ENCODE peak calls at places on chromosomes 3 and 15, in nine cellular contexts. J is cardiac muscle cell; X is SK-N-SH; P is progenitor cell of endocrine pancreas; K is activated CD8-positive, alpha-beta T cell treated with anti-CD3 and anti-CD28 coated beads for 36 hours; L is adrenal gland; Z is Peyer's patch; W is astrocyte of the spinal cord; G is WTC11. E is an unnamed sample.

GRCh38 chr3:71414189-71414924 is 169.2 kb downstream of the FOXP1 start:
- DNase-seq in G (no peak), Z (no peak), L (no peak), J (no peak), W (no peak), X (no peak), P (no peak), K (no peak), E (no peak)

GRCh38 chr3:165192610-165193192 is 3.5 kb downstream of the SLITRK3 start:
- DNase-seq in J (no peak), Z (no peak), K (no peak), X (peak), L (no peak), W (no peak), G (peak), P (no peak), E (no peak)

GRCh38 chr3:124986153-124987143 is 51.9 kb upstream of the MUC13 start:
- DNase-seq in P (no peak), J (peak), K (no peak), G (peak), Z (peak), X (peak), W (peak), L (no peak), E (no peak)

GRCh38 chr3:29655016-29655415 is 374.1 kb downstream of the RBMS3 start:
- DNase-seq in Z (no peak), W (no peak), G (no peak), J (no peak), P (no peak), L (no peak), K (no peak), X (no peak), E (no peak)

GRCh38 chr3:55813268-55814097 is 326.4 kb upstream of the WNT5A start:
- DNase-seq in L (no peak), P (no peak), Z (no peak), J (no peak), X (no peak), G (no peak), W (no peak), K (no peak), E (no peak)

GRCh38 chr3:63809607-63810006 is 9.5 kb upstream of the C3orf49 start:
- DNase-seq in J (no peak), W (peak), P (no peak), G (no peak), K (no peak), Z (peak), X (no peak), L (no peak), E (no peak)

GRCh38 chr15:49331951-49332350 is 91.1 kb upstream of the FGF7 start:
- DNase-seq in P (no peak), W (no peak), K (peak), Z (no peak), L (no peak), G (no peak), X (no peak), J (no peak), E (no peak)

GRCh38 chr3:99645277-99646106 is 7.1 kb downstream of the COL8A1 start:
- DNase-seq in W (peak), G (peak), Z (no peak), P (no peak), J (peak), K (no peak), L (no peak), X (peak), E (peak)

GRCh38 chr3:71504250-71505036 is 79.1 kb downstream of the FOXP1 start:
- DNase-seq in J (peak), P (no peak), L (no peak), X (no peak), Z (no peak), W (peak), K (peak), G (no peak), E (no peak)

GRCh38 chr3:111151438-111151837 is 79.8 kb downstream of the NECTIN3 start:
- DNase-seq in X (no peak), Z (no peak), K (no peak), J (peak), W (peak), L (no peak), G (no peak), P (no peak), E (no peak)

GRCh38 chr3:58427661-58428361 is 5.8 kb downstream of the PDHB start:
- DNase-seq in L (no peak), G (no peak), X (no peak), P (no peak), Z (no peak), W (no peak), K (no peak), J (no peak), E (no peak)

GRCh38 chr15:34837246-34838016 is 42.1 kb upstream of the ACTC1 start:
- DNase-seq in J (peak), W (peak), Z (no peak), P (no peak), L (no peak), X (no peak), G (no peak), K (no peak), E (no peak)

GRCh38 chr15:63495780-63496179 is 8.6 kb upstream of the USP3 start:
- DNase-seq in L (no peak), Z (no peak), J (no peak), X (peak), W (no peak), K (no peak), G (no peak), P (no peak), E (no peak)

GRCh38 chr15:89243046-89243690 is 611 bp upstream of the FANCI start:
- DNase-seq in Z (no peak), J (peak), L (peak), W (no peak), X (no peak), P (no peak), K (no peak), G (no peak), E (no peak)

GRCh38 chr3:26967531-26967930 is 345.0 kb downstream of the LRRC3B start:
- DNase-seq in Z (no peak), P (no peak), J (no peak), G (no peak), K (no peak), L (no peak), W (no peak), X (no peak), E (no peak)

GRCh38 chr3:195558602-195559001 is 15.5 kb upstream of the PPP1R2 start:
- DNase-seq in X (peak), Z (peak), P (no peak), K (peak), L (no peak), J (peak), G (no peak), W (no peak), E (peak)

GRCh38 chr3:188573929-188574317 is 420.0 kb downstream of the LPP start:
- DNase-seq in X (no peak), L (no peak), W (no peak), J (no peak), K (no peak), G (no peak), Z (no peak), P (no peak), E (no peak)

GRCh38 chr3:159929181-159929893 is 59.3 kb upstream of the IL12A start:
- DNase-seq in L (no peak), P (no peak), W (peak), X (no peak), Z (no peak), G (no peak), J (peak), K (no peak), E (peak)

GRCh38 chr3:188721312-188721711 is 450.5 kb upstream of the TPRG1 start:
- DNase-seq in P (no peak), L (no peak), K (no peak), X (no peak), J (no peak), W (no peak), G (no peak), Z (no peak), E (no peak)

GRCh38 chr3:138186216-138186615 is 885 bp upstream of the ARMC8 start:
- DNase-seq in G (no peak), Z (no peak), L (no peak), X (no peak), K (no peak), P (no peak), W (no peak), J (no peak), E (no peak)

GRCh38 chr3:46666471-46666845 is 27.0 kb downstream of the ALS2CL start:
- DNase-seq in X (peak), W (no peak), G (no peak), Z (peak), J (no peak), L (no peak), P (no peak), K (no peak), E (no peak)

GRCh38 chr3:146817705-146818104 is 212.6 kb upstream of the PLSCR5 start:
- DNase-seq in X (no peak), Z (no peak), G (no peak), L (no peak), P (no peak), W (peak), K (no peak), J (peak), E (no peak)

GRCh38 chr3:105960381-105960780 is 91.6 kb upstream of the CBLB start:
- DNase-seq in P (no peak), L (no peak), X (no peak), G (no peak), W (no peak), J (no peak), Z (no peak), K (no peak), E (no peak)

GRCh38 chr15:98322551-98322950 is 325.8 kb upstream of the IGF1R start:
- DNase-seq in X (no peak), J (no peak), P (no peak), G (no peak), K (no peak), W (no peak), Z (no peak), L (no peak), E (no peak)

GRCh38 chr3:151210676-151211381 is 7.8 kb upstream of the GPR171 start:
- DNase-seq in P (no peak), W (peak), G (no peak), X (no peak), J (peak), L (no peak), K (no peak), Z (peak), E (peak)

GRCh38 chr3:190497809-190498208 is 16.1 kb upstream of the IL1RAP start:
- DNase-seq in J (peak), X (no peak), P (no peak), Z (no peak), W (no peak), G (no peak), L (no peak), K (no peak), E (no peak)

GRCh38 chr15:91126080-91126479 is 26.0 kb downstream of the SV2B start:
- DNase-seq in X (no peak), L (no peak), J (no peak), K (no peak), W (no peak), G (no peak), P (no peak), Z (no peak), E (no peak)

GRCh38 chr15:72836676-72837325 is 53.2 kb upstream of the ADPGK start:
- DNase-seq in J (no peak), Z (peak), G (no peak), L (no peak), P (no peak), K (no peak), W (no peak), X (no peak), E (no peak)

GRCh38 chr15:67745059-67745993 is 80.0 kb upstream of the SKOR1 start:
- DNase-seq in L (no peak), J (peak), P (no peak), G (no peak), K (no peak), W (no peak), X (no peak), Z (no peak), E (no peak)

DNA sequence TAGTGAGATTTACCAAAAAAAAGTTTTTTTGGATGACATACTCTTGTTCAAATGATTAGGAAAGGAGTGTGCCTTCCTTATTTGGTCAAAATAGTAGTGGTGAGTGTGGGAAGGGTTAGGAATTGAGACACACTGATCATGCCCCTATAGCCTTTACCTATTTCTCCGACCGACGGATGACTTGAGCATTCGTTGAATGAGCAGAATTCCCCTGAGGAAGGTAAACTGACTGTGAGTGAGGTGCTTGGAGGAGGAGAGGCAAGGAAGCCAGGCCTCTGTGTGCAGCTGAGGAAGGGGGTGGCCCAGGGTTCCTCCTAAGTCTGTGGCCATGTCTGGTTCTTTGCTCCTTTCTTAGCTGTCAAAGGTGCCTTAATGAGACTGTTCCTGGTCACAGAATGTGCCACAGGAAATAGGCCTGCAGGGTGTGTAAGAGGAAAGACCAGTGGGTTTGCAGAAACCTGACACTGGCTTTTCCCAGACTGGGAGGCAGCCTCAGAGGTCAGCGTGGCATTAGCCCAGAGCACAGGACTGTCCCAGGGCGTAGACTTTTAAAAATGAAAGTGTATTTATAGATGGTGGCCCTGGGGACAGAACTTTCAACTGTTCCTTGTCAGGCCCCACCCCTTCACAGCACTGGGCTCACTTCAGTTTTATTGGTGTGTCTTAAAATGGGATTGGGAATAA is 307.7 kb upstream of the C2CD4B start:
- DNase-seq in G (no peak), K (no peak), L (no peak), X (no peak), P (no peak), W (no peak), J (no peak), Z (no peak), E (peak)
- TF ChIP-seq CTCF in G (no peak), K (no peak), L (no peak), X (no peak), P (no peak), W (no peak), J (no peak), Z (no peak), E (no peak)

GRCh38 chr3:154015307-154015706 is 105.9 kb upstream of the ARHGEF26 start:
- DNase-seq in P (no peak), Z (no peak), J (no peak), W (no peak), L (no peak), X (no peak), K (no peak), G (no peak), E (no peak)

GRCh38 chr3:154022603-154023002 is 98.6 kb upstream of the ARHGEF26 start:
- DNase-seq in G (no peak), L (no peak), J (peak), Z (no peak), W (no peak), K (no peak), X (no peak), P (no peak), E (no peak)

GRCh38 chr3:154023148-154023547 is 98.0 kb upstream of the ARHGEF26 start:
- DNase-seq in Z (no peak), W (no peak), L (no peak), K (no peak), X (no peak), P (no peak), J (peak), G (no peak), E (no peak)

DNA sequence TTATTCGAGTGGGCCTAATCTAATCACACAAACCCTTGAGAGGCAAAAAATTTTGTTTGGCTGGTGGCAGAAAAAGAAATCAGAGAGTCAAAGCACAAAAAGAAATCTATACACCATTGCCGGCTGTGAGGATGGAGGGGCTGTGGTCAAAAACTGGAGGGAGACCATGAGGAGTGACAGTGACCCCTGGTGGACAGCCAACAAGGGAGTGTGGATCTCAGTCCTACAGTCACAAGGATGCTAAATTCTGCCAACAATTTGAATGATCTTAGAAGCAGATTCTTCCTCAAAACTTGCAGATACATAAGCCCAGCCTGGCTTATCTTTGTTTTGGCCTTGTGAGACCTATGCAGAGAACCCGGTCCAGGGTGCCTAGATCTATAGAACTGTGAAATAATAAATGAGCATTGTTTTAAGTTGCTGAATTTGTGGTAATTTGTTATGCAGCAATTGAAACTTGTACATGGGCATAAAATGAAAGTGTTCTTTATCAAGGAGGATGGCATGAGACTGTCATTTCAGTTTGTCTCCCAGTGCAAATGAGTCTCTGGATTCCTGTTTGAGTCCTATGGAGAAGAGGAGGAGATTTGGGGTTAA is 103.0 kb upstream of the ARHGEF26 start:
- DNase-seq in K (peak), X (peak), W (peak), L (no peak), G (peak), J (peak), Z (peak), P (peak), E (peak)
- TF ChIP-seq CTCF in K (peak), X (peak), W (peak), L (no peak), G (peak), J (peak), Z (peak), P (peak), E (peak)

GRCh38 chr15:77031376-77032050 is 36.6 kb downstream of the PSTPIP1 start:
- DNase-seq in L (peak), G (peak), J (no peak), P (peak), K (peak), X (peak), W (peak), Z (peak), E (peak)
- TF ChIP-seq CTCF in L (no peak), G (no peak), J (no peak), P (no peak), K (no peak), X (no peak), W (no peak), Z (peak), E (peak)

DNA sequence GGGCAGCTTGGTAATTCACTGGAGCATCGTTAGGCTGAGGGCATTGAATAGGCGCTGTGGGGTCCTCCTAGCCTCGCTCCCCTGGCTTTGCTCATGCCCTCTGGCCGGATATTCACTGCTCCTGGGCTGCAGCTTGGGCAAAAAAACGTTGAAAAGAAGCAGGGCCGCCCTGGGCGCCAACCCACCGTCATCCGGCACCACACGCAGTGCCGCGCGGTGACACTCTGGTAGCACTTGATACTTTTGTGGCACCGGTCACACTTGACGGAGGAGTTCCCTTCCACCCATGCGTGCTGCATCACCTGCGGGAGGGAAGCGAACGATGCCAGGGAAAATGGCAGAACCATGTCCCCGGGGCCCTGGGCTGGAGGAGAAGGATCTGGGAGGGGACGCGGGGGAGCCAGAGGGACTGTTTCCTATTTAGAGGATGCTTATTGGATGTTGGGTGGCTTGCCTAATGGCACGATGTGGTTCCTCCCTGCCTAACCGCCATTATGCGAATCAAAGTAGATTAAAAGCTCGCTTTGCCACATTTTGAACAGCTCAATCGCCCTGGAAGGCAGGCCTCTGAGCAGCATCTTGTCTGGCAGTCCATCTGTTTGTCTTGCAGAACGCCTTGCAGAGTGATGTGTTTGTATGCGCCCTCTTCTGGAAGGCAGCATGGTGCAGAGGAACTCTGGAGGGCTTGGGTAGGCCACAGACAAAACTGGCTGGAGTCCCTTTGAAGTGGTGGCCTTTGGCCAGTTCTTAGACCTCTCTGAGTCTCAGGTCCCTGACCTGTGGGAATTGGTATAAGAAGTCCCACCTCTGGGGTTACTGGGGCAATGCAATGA is 93.2 kb downstream of the DGKG start:
- DNase-seq in J (peak), K (no peak), X (no peak), G (peak), L (no peak), P (no peak), Z (no peak), W (no peak), E (no peak)
- TF ChIP-seq CTCF in J (peak), K (no peak), X (peak), G (no peak), L (no peak), P (peak), Z (no peak), W (peak), E (peak)

GRCh38 chr3:170222647-170223541 is 670 bp downstream of the PRKCI start:
- DNase-seq in Z (peak), W (peak), K (peak), X (peak), J (peak), P (no peak), G (peak), L (no peak), E (peak)
- TF ChIP-seq CTCF in Z (peak), W (peak), K (no peak), X (peak), J (no peak), P (peak), G (no peak), L (no peak), E (no peak)

DNA sequence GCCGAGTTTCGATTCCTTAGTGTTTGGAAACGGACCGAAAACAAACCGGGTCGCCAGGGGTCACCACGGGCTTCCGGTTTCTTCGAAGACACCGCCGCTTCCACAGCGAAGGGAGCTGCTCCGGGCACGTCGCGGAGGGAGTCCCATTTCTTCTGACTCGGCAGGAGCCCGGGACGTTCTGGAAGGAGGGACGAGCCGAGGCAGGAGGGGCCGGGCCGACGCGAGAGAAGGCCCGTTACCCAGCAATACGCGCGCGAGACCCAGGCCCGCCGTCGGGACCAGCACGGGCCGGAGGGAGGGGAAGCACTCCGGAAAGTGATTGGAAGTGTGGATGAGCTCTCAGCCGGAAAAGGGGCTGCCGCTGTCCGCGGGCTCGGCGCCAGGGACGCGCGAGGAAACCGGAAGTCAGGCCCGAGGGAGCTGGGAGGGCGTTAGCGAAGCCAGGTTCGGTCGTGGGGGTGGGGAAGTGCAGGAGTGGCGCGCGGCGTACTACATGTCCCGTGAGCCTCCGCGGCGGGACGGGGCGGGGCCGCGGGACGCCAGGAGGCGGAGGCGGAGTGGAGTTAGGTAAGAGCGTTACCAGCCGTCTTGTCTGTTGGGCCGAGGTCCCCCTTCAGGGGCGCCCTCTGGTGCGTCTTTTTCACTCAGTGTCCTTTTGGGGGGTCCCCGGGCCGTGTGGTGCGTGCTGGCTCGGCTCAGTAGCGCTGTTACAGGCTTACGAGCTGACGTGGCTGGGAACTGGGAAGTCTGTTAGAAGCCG is at the start of the genes AZI2 and ZCWPW2:
- DNase-seq in G (peak), Z (peak), P (peak), K (peak), L (peak), W (peak), X (peak), J (peak), E (peak)
- TF ChIP-seq CTCF in G (no peak), Z (peak), P (peak), K (no peak), L (no peak), W (no peak), X (peak), J (peak), E (no peak)

GRCh38 chr3:20930034-20930433 is 744.0 kb upstream of the SGO1 start:
- DNase-seq in L (no peak), K (peak), W (peak), J (peak), P (no peak), G (peak), X (peak), Z (no peak), E (no peak)
- TF ChIP-seq CTCF in L (no peak), K (no peak), W (peak), J (peak), P (peak), G (peak), X (peak), Z (no peak), E (no peak)